ENCODE peak calls at places on chromosome 6, in nine cellular contexts. V, Y, W, E, N, P, C, K and B are unnamed samples.

GRCh38 chr6:7087491-7087979 is 20.2 kb upstream of the RREB1 start:
- DNase-seq in V (no peak), Y (no peak), W (no peak), E (no peak), N (no peak), P (no peak), C (peak), K (no peak), B (no peak)

GRCh38 chr6:139336488-139336887 is 38.0 kb downstream of the CITED2 start:
- DNase-seq in V (no peak), Y (no peak), W (no peak), E (no peak), N (no peak), P (no peak), C (no peak), K (peak), B (no peak)

GRCh38 chr6:126718600-126719327 is 378.8 kb downstream of the CENPW start:
- DNase-seq in V (no peak), Y (no peak), W (no peak), E (no peak), N (no peak), P (no peak), C (no peak), K (no peak), B (no peak)

GRCh38 chr6:112929661-112930060 is 582.5 kb downstream of the RFPL4B start:
- DNase-seq in V (no peak), Y (no peak), W (no peak), E (no peak), N (no peak), P (no peak), C (no peak), K (no peak), B (no peak)

GRCh38 chr6:84623956-84624680 is 140.3 kb downstream of the TBX18 start:
- DNase-seq in V (peak), Y (no peak), W (no peak), E (no peak), N (peak), P (no peak), C (no peak), K (peak), B (no peak)

GRCh38 chr6:166025149-166025898 is 142.3 kb downstream of the TBXT start:
- DNase-seq in V (peak), Y (no peak), W (no peak), E (no peak), N (peak), P (no peak), C (no peak), K (no peak), B (no peak)

GRCh38 chr6:43705996-43706395 is 18.4 kb upstream of the MRPS18A start:
- DNase-seq in V (peak), Y (no peak), W (no peak), E (no peak), N (no peak), P (no peak), C (no peak), K (peak), B (no peak)

GRCh38 chr6:136524339-136524935 is 25.8 kb downstream of the MAP7 start:
- DNase-seq in V (no peak), Y (no peak), W (no peak), E (no peak), N (no peak), P (no peak), C (no peak), K (no peak), B (no peak)

GRCh38 chr6:150898390-150899170 is 33.1 kb downstream of the MTHFD1L start:
- DNase-seq in V (peak), Y (peak), W (no peak), E (no peak), N (no peak), P (no peak), C (no peak), K (no peak), B (no peak)

DNA sequence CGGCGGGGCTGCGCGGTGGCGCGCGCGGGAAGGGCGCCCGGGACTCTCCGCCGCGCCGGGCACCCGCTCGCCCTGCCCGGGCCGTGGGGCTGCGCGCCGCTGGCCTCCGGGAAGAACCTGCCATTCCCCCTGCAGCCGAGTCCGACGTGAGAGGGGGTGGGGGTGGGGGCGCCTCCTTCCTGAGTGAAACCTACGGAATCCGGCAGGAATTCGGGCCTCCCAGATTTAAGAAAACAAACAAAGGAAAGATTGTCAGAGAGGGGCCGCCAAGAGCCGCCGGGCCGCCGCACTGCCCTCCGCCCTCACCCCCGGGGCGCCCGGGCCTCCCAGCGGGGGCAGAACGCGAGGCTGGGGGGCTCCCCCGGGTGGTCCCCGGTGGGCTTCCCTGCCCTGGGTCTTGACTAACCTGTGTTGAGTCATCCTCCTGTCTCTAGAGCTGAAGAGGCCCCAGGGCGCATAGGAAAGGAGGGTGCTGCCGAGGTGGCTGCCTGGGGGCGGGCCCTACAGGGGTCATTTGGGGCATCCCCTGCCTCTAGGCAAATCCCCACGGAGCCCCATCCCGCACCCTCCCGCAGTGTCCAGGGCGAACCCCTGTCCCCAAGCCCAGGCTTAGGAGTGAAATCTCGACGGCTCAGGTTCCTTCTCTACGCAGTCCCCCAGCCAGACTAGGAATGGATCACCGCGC is 42.2 kb upstream of the FOXP4 start:
- DNase-seq in V (peak), Y (no peak), W (peak), E (no peak), N (no peak), P (peak), C (peak), K (no peak), B (no peak)
- H3K4me3 ChIP-seq in V (peak), Y (no peak), W (peak), E (no peak), N (no peak), P (peak), C (peak), K (no peak), B (peak)

DNA sequence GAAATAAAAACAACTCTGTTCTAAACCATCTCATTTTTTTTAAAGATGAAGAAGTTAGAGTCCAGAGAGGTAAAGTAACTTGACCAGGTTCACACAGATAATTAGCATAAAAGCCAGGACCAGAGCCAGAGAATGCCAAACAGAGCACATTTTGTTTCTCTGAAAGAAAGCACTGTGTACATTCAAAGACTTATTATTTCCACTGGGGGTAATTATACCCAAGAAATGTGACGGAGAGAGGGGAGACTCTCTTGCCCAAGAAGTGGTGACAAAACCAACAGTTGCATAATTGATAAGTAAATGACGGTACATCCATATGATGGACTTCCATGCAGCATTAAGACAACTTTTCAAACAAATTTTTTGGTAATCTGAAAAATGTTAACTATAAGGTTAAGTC is 111.6 kb downstream of the RTN4IP1 start:
- DNase-seq in V (no peak), Y (no peak), W (no peak), E (no peak), N (no peak), P (no peak), C (no peak), K (no peak), B (no peak)
- H3K4me3 ChIP-seq in V (no peak), Y (no peak), W (no peak), E (no peak), N (no peak), P (no peak), C (no peak), K (no peak), B (no peak)

GRCh38 chr6:132494954-132495353 is 18.0 kb downstream of the STX7 start:
- DNase-seq in V (no peak), Y (no peak), W (no peak), E (no peak), N (no peak), P (no peak), C (no peak), K (no peak), B (no peak)
- H3K4me3 ChIP-seq in V (no peak), Y (no peak), W (no peak), E (no peak), N (no peak), P (no peak), C (no peak), K (no peak), B (no peak)

GRCh38 chr6:34145161-34146020 is 496 bp downstream of the GRM4 start:
- DNase-seq in V (peak), Y (no peak), W (no peak), E (peak), N (no peak), P (no peak), C (peak), K (peak), B (no peak)
- H3K4me3 ChIP-seq in V (peak), Y (no peak), W (peak), E (no peak), N (peak), P (peak), C (peak), K (peak), B (peak)

GRCh38 chr6:27135087-27135657 is 112.3 kb upstream of the PRSS16 start:
- DNase-seq in V (no peak), Y (no peak), W (no peak), E (peak), N (no peak), P (no peak), C (no peak), K (no peak), B (no peak)

GRCh38 chr6:27129917-27130316 is 117.6 kb upstream of the PRSS16 start:
- DNase-seq in V (no peak), Y (no peak), W (no peak), E (peak), N (no peak), P (no peak), C (no peak), K (no peak), B (no peak)

GRCh38 chr6:27133281-27134227 is 113.9 kb upstream of the PRSS16 start:
- DNase-seq in V (peak), Y (peak), W (peak), E (peak), N (no peak), P (peak), C (peak), K (peak), B (no peak)

GRCh38 chr6:27130668-27131428 is 116.7 kb upstream of the PRSS16 start:
- DNase-seq in V (no peak), Y (no peak), W (no peak), E (peak), N (no peak), P (no peak), C (no peak), K (no peak), B (no peak)

DNA sequence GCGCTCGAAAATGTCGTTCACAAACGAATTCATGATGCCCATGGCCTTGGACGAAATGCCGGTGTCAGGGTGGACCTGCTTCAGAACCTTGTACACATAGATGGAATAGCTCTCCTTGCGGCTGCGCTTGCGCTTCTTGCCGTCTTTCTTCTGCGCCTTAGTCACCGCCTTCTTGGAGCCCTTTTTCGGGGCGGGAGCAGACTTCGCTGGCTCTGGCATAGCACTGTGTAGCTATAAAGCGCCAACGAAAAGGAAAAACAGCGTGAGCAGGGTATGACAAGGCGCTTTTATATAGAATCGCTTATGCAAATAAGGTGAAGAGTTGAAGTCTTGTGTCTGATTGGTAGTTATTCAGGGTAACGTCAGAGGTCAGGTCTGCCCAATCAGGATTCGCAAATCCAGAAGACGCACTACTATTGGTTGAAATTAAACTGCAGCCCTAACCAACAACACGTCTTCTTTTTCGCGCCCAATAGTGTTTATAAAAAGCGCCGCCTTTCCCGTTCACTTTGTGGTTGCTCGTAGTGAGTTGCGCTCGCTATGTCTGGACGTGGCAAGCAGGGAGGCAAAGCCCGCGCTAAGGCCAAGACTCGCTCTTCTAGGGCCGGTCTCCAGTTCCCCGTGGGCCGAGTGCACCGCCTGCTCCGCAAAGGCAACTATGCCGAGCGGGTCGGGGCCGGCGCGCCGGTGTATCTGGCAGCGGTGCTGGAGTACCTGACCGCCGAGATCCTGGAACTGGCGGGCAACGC is 114.8 kb upstream of the PRSS16 start:
- DNase-seq in V (peak), Y (peak), W (peak), E (peak), N (peak), P (peak), C (peak), K (peak), B (peak)
- H3K4me3 ChIP-seq in V (peak), Y (peak), W (peak), E (peak), N (peak), P (peak), C (peak), K (peak), B (peak)

GRCh38 chr6:3356824-3357420 is 98.2 kb downstream of the PSMG4 start:
- DNase-seq in V (no peak), Y (no peak), W (no peak), E (no peak), N (no peak), P (no peak), C (peak), K (no peak), B (no peak)
- H3K4me3 ChIP-seq in V (no peak), Y (no peak), W (no peak), E (no peak), N (no peak), P (peak), C (no peak), K (no peak), B (peak)

DNA sequence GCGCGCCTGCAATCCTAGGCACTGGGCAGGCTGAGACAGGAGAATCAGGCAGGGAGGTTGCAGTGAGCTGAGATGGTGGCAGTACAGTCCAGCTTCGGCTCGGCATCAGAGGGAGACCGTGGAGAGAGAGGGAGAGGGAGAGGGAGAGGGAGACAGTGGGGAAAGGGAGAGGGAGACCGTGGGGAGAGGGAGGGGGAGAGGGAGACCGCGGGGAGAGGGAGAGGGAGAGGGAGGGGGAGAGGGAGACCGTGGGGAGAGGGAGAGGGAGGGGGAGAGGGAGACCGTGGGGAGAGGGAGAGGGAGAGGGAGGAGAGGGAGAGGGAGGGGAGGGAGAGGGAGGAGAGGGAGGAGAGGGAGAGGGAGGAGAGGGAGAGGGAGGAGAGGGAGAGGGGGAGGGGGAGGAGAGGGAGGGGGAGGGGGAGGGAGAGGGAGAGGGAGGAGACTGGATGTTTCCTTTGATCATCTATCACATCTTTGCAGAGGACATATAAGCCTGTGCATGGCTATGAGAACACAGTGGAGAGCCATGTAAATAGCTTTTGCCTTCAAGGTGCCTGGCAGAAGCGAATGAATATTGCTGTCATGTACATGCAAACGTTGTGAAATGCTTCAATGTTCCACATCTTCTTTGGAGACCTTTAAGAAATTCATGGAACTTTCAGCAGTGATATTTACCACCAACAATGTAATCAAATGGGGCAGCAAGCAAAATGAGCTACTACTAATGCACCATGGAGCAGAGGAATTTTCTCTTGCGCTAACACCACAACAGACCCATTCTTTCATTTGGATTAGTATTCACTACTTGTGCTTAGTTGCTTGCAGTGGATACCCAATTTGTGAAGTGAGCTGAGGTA is 44.3 kb downstream of the C6orf15 start:
- DNase-seq in V (no peak), Y (no peak), W (no peak), E (no peak), N (no peak), P (no peak), C (no peak), K (no peak), B (no peak)
- H3K4me3 ChIP-seq in V (no peak), Y (no peak), W (no peak), E (no peak), N (no peak), P (no peak), C (no peak), K (no peak), B (no peak)

GRCh38 chr6:3798211-3798909 is 46.8 kb upstream of the PXDC1 start:
- DNase-seq in V (no peak), Y (no peak), W (no peak), E (no peak), N (no peak), P (no peak), C (no peak), K (no peak), B (no peak)
- H3K4me3 ChIP-seq in V (no peak), Y (no peak), W (no peak), E (no peak), N (no peak), P (no peak), C (no peak), K (no peak), B (no peak)

GRCh38 chr6:24925661-24926060 is 10.1 kb downstream of the RIPOR2 start:
- DNase-seq in V (no peak), Y (no peak), W (no peak), E (no peak), N (no peak), P (no peak), C (no peak), K (no peak), B (no peak)
- H3K4me3 ChIP-seq in V (no peak), Y (no peak), W (no peak), E (no peak), N (no peak), P (no peak), C (no peak), K (no peak), B (no peak)